ENCODE peak calls at places on chromosomes 7 and 10, in four cellular contexts. One of them, this sample, is unnamed.
A peak's percentile ranks its signal among the peaks of the same experiment; 100 is the strongest.

GRCh38 chr7:139715194-139715815 is 62.5 kb downstream of the HIPK2 start:
- DNase-seq in aorta: no peak
- DNase-seq in ovary: no peak
- DNase-seq in CD8-positive, alpha-beta T cell: no peak
- DNase-seq in this sample: no peak

GRCh38 chr10:108544500-108545120 is 1378.7 kb downstream of the XPNPEP1 start:
- DNase-seq in ovary: no peak
- DNase-seq in aorta: peak; percentile 81
- DNase-seq in CD8-positive, alpha-beta T cell: no peak
- DNase-seq in this sample: peak; percentile 38

GRCh38 chr7:7971308-7972040 is 2.9 kb downstream of the GLCCI1 start:
- DNase-seq in CD8-positive, alpha-beta T cell: no peak
- DNase-seq in ovary: no peak
- DNase-seq in aorta: no peak
- DNase-seq in this sample: no peak

GRCh38 chr7:151540146-151540545 is 20.5 kb upstream of the RHEB start:
- DNase-seq in aorta: no peak
- DNase-seq in ovary: no peak
- DNase-seq in CD8-positive, alpha-beta T cell: no peak
- DNase-seq in this sample: no peak

GRCh38 chr10:6204063-6204340 is 1.3 kb downstream of the PFKFB3 start:
- DNase-seq in ovary: peak; percentile 59
- DNase-seq in CD8-positive, alpha-beta T cell: peak; percentile 72
- DNase-seq in aorta: peak; percentile 90
- DNase-seq in this sample: peak; percentile 52

GRCh38 chr10:59098387-59098786 is 78.1 kb upstream of the PHYHIPL start:
- DNase-seq in ovary: peak; percentile 28
- DNase-seq in aorta: no peak
- DNase-seq in CD8-positive, alpha-beta T cell: no peak
- DNase-seq in this sample: no peak

GRCh38 chr7:95788288-95788687 is 15.9 kb downstream of the DYNC1I1 start:
- DNase-seq in aorta: no peak
- DNase-seq in CD8-positive, alpha-beta T cell: no peak
- DNase-seq in ovary: no peak
- DNase-seq in this sample: no peak

GRCh38 chr10:60399343-60399742 is 9.7 kb upstream of the ANK3 start:
- DNase-seq in aorta: no peak
- DNase-seq in CD8-positive, alpha-beta T cell: no peak
- DNase-seq in ovary: no peak
- DNase-seq in this sample: no peak

GRCh38 chr10:113381906-113382562 is 170.8 kb upstream of the HABP2 start:
- DNase-seq in aorta: no peak
- DNase-seq in ovary: no peak
- DNase-seq in CD8-positive, alpha-beta T cell: peak; percentile 52
- DNase-seq in this sample: no peak

GRCh38 chr10:27893320-27894014 is 105.4 kb downstream of the ODAD2 start:
- DNase-seq in CD8-positive, alpha-beta T cell: no peak
- DNase-seq in ovary: no peak
- DNase-seq in aorta: no peak
- DNase-seq in this sample: no peak

GRCh38 chr10:95297402-95297801 is 6.6 kb upstream of the PDLIM1 start:
- DNase-seq in CD8-positive, alpha-beta T cell: no peak
- DNase-seq in aorta: no peak
- DNase-seq in ovary: no peak
- DNase-seq in this sample: no peak

GRCh38 chr7:32266932-32267475 is 196.8 kb upstream of the PDE1C start:
- DNase-seq in CD8-positive, alpha-beta T cell: no peak
- DNase-seq in aorta: no peak
- DNase-seq in ovary: no peak
- DNase-seq in this sample: no peak

GRCh38 chr10:19576576-19576975 is 239.7 kb upstream of the PLXDC2 start:
- DNase-seq in aorta: no peak
- DNase-seq in ovary: no peak
- DNase-seq in CD8-positive, alpha-beta T cell: no peak
- DNase-seq in this sample: no peak

GRCh38 chr10:7107287-7107686 is 303.5 kb downstream of the SFMBT2 start:
- DNase-seq in aorta: no peak
- DNase-seq in CD8-positive, alpha-beta T cell: no peak
- DNase-seq in ovary: no peak
- DNase-seq in this sample: no peak

GRCh38 chr10:27643296-27643695 is 102.3 kb downstream of the MKX start:
- DNase-seq in aorta: no peak
- DNase-seq in ovary: no peak
- DNase-seq in CD8-positive, alpha-beta T cell: no peak
- DNase-seq in this sample: no peak

GRCh38 chr10:125089486-125089885 is 70.9 kb downstream of the CTBP2 start:
- DNase-seq in aorta: peak; percentile 9
- DNase-seq in ovary: peak; percentile 31
- DNase-seq in CD8-positive, alpha-beta T cell: no peak
- DNase-seq in this sample: no peak

GRCh38 chr10:35781643-35782035 is 139.5 kb upstream of the FZD8 start:
- DNase-seq in CD8-positive, alpha-beta T cell: no peak
- DNase-seq in aorta: no peak
- DNase-seq in ovary: no peak
- DNase-seq in this sample: no peak

GRCh38 chr10:120570418-120570817 is 113.4 kb downstream of the PLPP4 start:
- DNase-seq in aorta: no peak
- DNase-seq in ovary: no peak
- DNase-seq in CD8-positive, alpha-beta T cell: no peak
- DNase-seq in this sample: no peak

GRCh38 chr7:74087791-74088453 is 4.3 kb downstream of the LIMK1 start:
- DNase-seq in CD8-positive, alpha-beta T cell: no peak
- DNase-seq in aorta: no peak
- DNase-seq in ovary: no peak
- DNase-seq in this sample: no peak

GRCh38 chr7:28280516-28280915 is 99.9 kb upstream of the JAZF1 start:
- DNase-seq in aorta: no peak
- DNase-seq in ovary: no peak
- DNase-seq in CD8-positive, alpha-beta T cell: no peak
- DNase-seq in this sample: no peak

GRCh38 chr7:95859434-95859833 is 87.1 kb downstream of the DYNC1I1 start:
- DNase-seq in CD8-positive, alpha-beta T cell: no peak
- DNase-seq in ovary: no peak
- DNase-seq in aorta: no peak
- DNase-seq in this sample: no peak

GRCh38 chr7:40680657-40681056 is 545.9 kb downstream of the SUGCT start:
- DNase-seq in CD8-positive, alpha-beta T cell: no peak
- DNase-seq in aorta: no peak
- DNase-seq in ovary: no peak
- DNase-seq in this sample: no peak

GRCh38 chr7:47085491-47086275 is 496.2 kb downstream of the TNS3 start:
- DNase-seq in aorta: no peak
- DNase-seq in CD8-positive, alpha-beta T cell: no peak
- DNase-seq in ovary: no peak
- DNase-seq in this sample: no peak

GRCh38 chr7:44067064-44067951 is 1.9 kb upstream of the PGAM2 start:
- DNase-seq in CD8-positive, alpha-beta T cell: no peak
- DNase-seq in aorta: peak; percentile 44
- DNase-seq in ovary: peak; percentile 18
- DNase-seq in this sample: no peak

GRCh38 chr7:1758417-1758858 is 88.4 kb downstream of the ELFN1 start:
- DNase-seq in aorta: peak; percentile 77
- DNase-seq in CD8-positive, alpha-beta T cell: no peak
- DNase-seq in ovary: no peak
- DNase-seq in this sample: no peak

GRCh38 chr7:45682836-45683555 is 108.8 kb downstream of the ADCY1 start:
- DNase-seq in aorta: no peak
- DNase-seq in CD8-positive, alpha-beta T cell: no peak
- DNase-seq in ovary: no peak
- DNase-seq in this sample: no peak

GRCh38 chr7:63925262-63925625 is 73.4 kb upstream of the ZNF722 start:
- DNase-seq in ovary: peak; percentile 39
- DNase-seq in aorta: no peak
- DNase-seq in CD8-positive, alpha-beta T cell: no peak
- DNase-seq in this sample: peak; percentile 34
- H3K4me3 ChIP-seq in ovary: peak overlapping the region; percentile 46
- H3K4me3 ChIP-seq in aorta: peak overlapping the region; percentile 65
- H3K4me3 ChIP-seq in CD8-positive, alpha-beta T cell: peak overlapping the region; percentile 93
- H3K4me3 ChIP-seq in this sample: peak overlapping the region; percentile 60

GRCh38 chr10:100370976-100371706 is 24.1 kb downstream of the SCD start:
- DNase-seq in ovary: peak; percentile 54
- DNase-seq in CD8-positive, alpha-beta T cell: peak; percentile 61
- DNase-seq in aorta: peak; percentile 90
- DNase-seq in this sample: peak; percentile 64
- H3K4me3 ChIP-seq in ovary: no peak overlapping the region
- H3K4me3 ChIP-seq in CD8-positive, alpha-beta T cell: peak overlapping the region; percentile 33
- H3K4me3 ChIP-seq in aorta: no peak overlapping the region
- H3K4me3 ChIP-seq in this sample: no peak overlapping the region

GRCh38 chr7:158861004-158861787 is 4.8 kb downstream of the DYNC2I1 start:
- DNase-seq in aorta: peak; percentile 31
- DNase-seq in ovary: no peak
- DNase-seq in CD8-positive, alpha-beta T cell: no peak
- DNase-seq in this sample: no peak
- H3K4me3 ChIP-seq in aorta: no peak overlapping the region
- H3K4me3 ChIP-seq in ovary: no peak overlapping the region
- H3K4me3 ChIP-seq in CD8-positive, alpha-beta T cell: no peak overlapping the region
- H3K4me3 ChIP-seq in this sample: no peak overlapping the region

DNA sequence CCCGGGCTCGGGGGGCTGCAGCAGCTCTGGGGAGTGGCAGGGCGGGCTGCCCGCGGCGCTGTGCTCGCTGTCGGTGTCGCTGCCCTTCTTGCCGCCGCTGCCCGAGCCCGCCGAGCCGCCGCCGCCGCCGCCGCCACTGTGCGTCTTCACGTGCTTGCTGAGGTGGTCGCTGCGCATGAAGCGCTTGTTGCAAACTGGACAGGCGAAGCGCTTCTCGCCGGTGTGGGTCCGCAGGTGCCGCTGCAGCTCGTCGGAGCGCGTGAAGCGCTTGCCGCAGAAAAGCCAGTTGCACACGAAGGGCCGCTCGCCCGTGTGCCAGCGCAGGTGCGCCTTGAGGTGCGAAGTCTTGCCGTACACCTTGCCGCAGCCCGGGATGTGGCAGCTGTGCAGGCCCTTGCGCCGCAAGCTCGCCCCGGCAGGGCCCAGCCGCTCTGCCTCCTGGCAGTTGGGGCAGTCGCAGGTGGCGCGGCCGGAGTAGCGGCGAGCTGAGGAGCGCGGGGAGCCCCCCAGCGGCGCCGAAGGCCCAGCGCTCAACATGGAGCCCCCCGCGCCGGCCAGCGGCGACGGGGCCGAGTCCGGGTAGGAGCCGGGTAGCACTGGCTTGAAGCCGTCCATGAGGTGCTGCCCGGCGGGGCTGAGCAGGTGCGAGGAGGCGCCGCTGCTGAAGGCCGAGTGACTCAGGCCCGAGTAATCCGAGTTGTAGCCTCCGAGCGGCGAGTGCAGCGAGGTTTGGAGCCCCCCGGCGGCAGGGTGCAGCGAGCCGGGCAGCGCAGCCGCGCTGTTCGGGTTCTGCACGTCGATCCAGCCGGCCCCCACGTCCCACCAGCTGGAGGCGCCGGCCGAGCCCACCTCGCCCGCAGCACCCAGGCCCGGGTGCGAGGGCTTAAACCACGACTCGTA is 2.1 kb downstream of the SP8 start:
- DNase-seq in CD8-positive, alpha-beta T cell: no peak
- DNase-seq in ovary: no peak
- DNase-seq in aorta: no peak
- DNase-seq in this sample: no peak
- H3K4me3 ChIP-seq in CD8-positive, alpha-beta T cell: no peak overlapping the region
- H3K4me3 ChIP-seq in ovary: no peak overlapping the region
- H3K4me3 ChIP-seq in aorta: peak overlapping the region; percentile 31
- H3K4me3 ChIP-seq in this sample: no peak overlapping the region

This sample was measured in pancreas.